ENCODE peak calls at places on chromosome 10, in eight cellular contexts. M is stimulated activated CD8-positive, alpha-beta memory T cell treated with anti-CD3 and anti-CD28 coated beads, Interleukin-4, amount 100 ng/mL, for 48 hours; I is NCI-H146; B is HCT116; N is sigmoid colon; K is fibroblast of the aortic adventitia; G is left cardiac atrium; W is EL. A is an unnamed sample.

GRCh38 chr10:129309565-129309964 is 157.5 kb upstream of the MGMT start:
- DNase-seq in M (no peak), I (no peak), B (no peak), N (no peak), K (no peak), G (no peak), W (no peak), A (no peak)

GRCh38 chr10:1123972-1124371 is 67.8 kb downstream of the WDR37 start:
- DNase-seq in M (no peak), I (no peak), B (no peak), N (no peak), K (no peak), G (no peak), W (no peak), A (no peak)

GRCh38 chr10:11515596-11516418 is 95.6 kb downstream of the USP6NL start:
- DNase-seq in M (peak), I (peak), B (peak), N (no peak), K (peak), G (no peak), W (peak), A (peak)

GRCh38 chr10:98309366-98310355 is 41.7 kb upstream of the LOXL4 start:
- DNase-seq in M (peak), I (peak), B (peak), N (peak), K (peak), G (peak), W (peak), A (peak)

GRCh38 chr10:98638920-98639319 is 192.2 kb upstream of the HPS1 start:
- DNase-seq in M (no peak), I (no peak), B (no peak), N (no peak), K (no peak), G (no peak), W (no peak), A (peak)

GRCh38 chr10:91887075-91887899 is 22.0 kb downstream of the FGFBP3 start:
- DNase-seq in M (peak), I (peak), B (no peak), N (peak), K (peak), G (peak), W (peak), A (peak)

GRCh38 chr10:75951026-75951589 is 519.7 kb downstream of the LRMDA start:
- DNase-seq in M (no peak), I (no peak), B (no peak), N (no peak), K (no peak), G (no peak), W (no peak), A (no peak)

GRCh38 chr10:16519908-16520861 is 1.5 kb downstream of the C1QL3 start:
- DNase-seq in M (peak), I (peak), B (no peak), N (no peak), K (no peak), G (no peak), W (no peak), A (no peak)

GRCh38 chr10:88986549-88987242 is 3.9 kb upstream of the FAS start:
- DNase-seq in M (no peak), I (peak), B (no peak), N (no peak), K (peak), G (no peak), W (peak), A (peak)

GRCh38 chr10:112166800-112167199 is 16.8 kb downstream of the GPAM start:
- DNase-seq in M (no peak), I (no peak), B (no peak), N (no peak), K (no peak), G (no peak), W (no peak), A (no peak)

GRCh38 chr10:1420663-1421362 is 316.5 kb downstream of the ADARB2 start:
- DNase-seq in M (peak), I (peak), B (peak), N (no peak), K (no peak), G (no peak), W (no peak), A (peak)

GRCh38 chr10:115710136-115710535 is 562.9 kb downstream of the GFRA1 start:
- DNase-seq in M (no peak), I (no peak), B (no peak), N (no peak), K (no peak), G (no peak), W (no peak), A (no peak)

GRCh38 chr10:132670546-132670945 is 115.4 kb downstream of the NKX6-2 start:
- DNase-seq in M (no peak), I (no peak), B (no peak), N (no peak), K (no peak), G (no peak), W (no peak), A (no peak)

A was measured in COLO829.